ENCODE peak calls at places on chromosomes 4 and X, in eight cellular contexts. One of them, this sample, is unnamed.
A peak's percentile ranks its signal among the peaks of the same experiment; 100 is the strongest.

GRCh38 chrX:149871940-149872339 is 9.0 kb upstream of the MAGEA8 start:
- DNase-seq in A549: no peak
- DNase-seq in GM12878: peak; percentile 13
- DNase-seq in foreskin keratinocyte: peak; percentile 1
- DNase-seq in pancreas: no peak
- DNase-seq in nephron progenitor cell: peak; percentile 42
- DNase-seq in endothelial cell: peak; percentile 55
- DNase-seq in heart right ventricle: peak; percentile 3
- DNase-seq in this sample: peak; percentile 47

GRCh38 chr4:176995-177394 is 52.7 kb downstream of the ZNF718 start:
- DNase-seq in nephron progenitor cell: no peak
- DNase-seq in heart right ventricle: no peak
- DNase-seq in foreskin keratinocyte: no peak
- DNase-seq in pancreas: no peak
- DNase-seq in A549: no peak
- DNase-seq in GM12878: no peak
- DNase-seq in endothelial cell: no peak
- DNase-seq in this sample: no peak

GRCh38 chr4:10582059-10582686 is 102.4 kb downstream of the CLNK start:
- DNase-seq in pancreas: no peak
- DNase-seq in nephron progenitor cell: peak; percentile 43
- DNase-seq in heart right ventricle: peak; percentile 35
- DNase-seq in foreskin keratinocyte: peak; percentile 38
- DNase-seq in A549: peak; percentile 8
- DNase-seq in GM12878: no peak
- DNase-seq in endothelial cell: peak; percentile 51
- DNase-seq in this sample: peak; percentile 27

GRCh38 chr4:152325831-152326230 is 210.1 kb downstream of the FBXW7 start:
- DNase-seq in heart right ventricle: no peak
- DNase-seq in A549: no peak
- DNase-seq in pancreas: no peak
- DNase-seq in foreskin keratinocyte: peak; percentile 95
- DNase-seq in nephron progenitor cell: no peak
- DNase-seq in GM12878: no peak
- DNase-seq in endothelial cell: no peak
- DNase-seq in this sample: no peak

GRCh38 chr4:156999175-156999517 is 27.5 kb upstream of the PDGFC start:
- DNase-seq in heart right ventricle: peak; percentile 58
- DNase-seq in nephron progenitor cell: no peak
- DNase-seq in foreskin keratinocyte: peak; percentile 98
- DNase-seq in A549: peak; percentile 27
- DNase-seq in endothelial cell: no peak
- DNase-seq in pancreas: peak; percentile 73
- DNase-seq in GM12878: no peak
- DNase-seq in this sample: no peak

GRCh38 chr4:13919021-13919441 is 291.5 kb upstream of the BOD1L1 start:
- DNase-seq in heart right ventricle: no peak
- DNase-seq in nephron progenitor cell: no peak
- DNase-seq in A549: no peak
- DNase-seq in endothelial cell: no peak
- DNase-seq in pancreas: no peak
- DNase-seq in GM12878: no peak
- DNase-seq in foreskin keratinocyte: no peak
- DNase-seq in this sample: no peak

GRCh38 chr4:101356928-101357327 is 9.6 kb upstream of the PPP3CA start:
- DNase-seq in GM12878: no peak
- DNase-seq in foreskin keratinocyte: peak; percentile 100
- DNase-seq in pancreas: peak; percentile 74
- DNase-seq in nephron progenitor cell: no peak
- DNase-seq in A549: peak; percentile 28
- DNase-seq in heart right ventricle: no peak
- DNase-seq in endothelial cell: no peak
- DNase-seq in this sample: no peak

GRCh38 chrX:109632906-109633504 is 8.0 kb upstream of the KCNE5 start:
- DNase-seq in foreskin keratinocyte: peak; percentile 2
- DNase-seq in nephron progenitor cell: peak; percentile 40
- DNase-seq in GM12878: no peak
- DNase-seq in endothelial cell: peak; percentile 23
- DNase-seq in A549: peak; percentile 13
- DNase-seq in pancreas: no peak
- DNase-seq in heart right ventricle: no peak
- DNase-seq in this sample: no peak

GRCh38 chrX:15719324-15719968 is 18.6 kb upstream of the CA5B start:
- DNase-seq in GM12878: no peak
- DNase-seq in nephron progenitor cell: no peak
- DNase-seq in foreskin keratinocyte: no peak
- DNase-seq in heart right ventricle: no peak
- DNase-seq in endothelial cell: no peak
- DNase-seq in pancreas: no peak
- DNase-seq in A549: no peak
- DNase-seq in this sample: no peak

GRCh38 chr4:143083811-143084472 is 100.8 kb upstream of the USP38 start:
- DNase-seq in heart right ventricle: no peak
- DNase-seq in nephron progenitor cell: no peak
- DNase-seq in pancreas: no peak
- DNase-seq in GM12878: no peak
- DNase-seq in endothelial cell: no peak
- DNase-seq in foreskin keratinocyte: no peak
- DNase-seq in A549: no peak
- DNase-seq in this sample: no peak

GRCh38 chr4:143082698-143083097 is 102.0 kb upstream of the USP38 start:
- DNase-seq in GM12878: no peak
- DNase-seq in foreskin keratinocyte: no peak
- DNase-seq in pancreas: no peak
- DNase-seq in endothelial cell: no peak
- DNase-seq in A549: no peak
- DNase-seq in nephron progenitor cell: no peak
- DNase-seq in heart right ventricle: no peak
- DNase-seq in this sample: no peak

GRCh38 chr4:143084566-143084965 is 100.2 kb upstream of the USP38 start:
- DNase-seq in nephron progenitor cell: no peak
- DNase-seq in GM12878: no peak
- DNase-seq in heart right ventricle: no peak
- DNase-seq in foreskin keratinocyte: no peak
- DNase-seq in pancreas: no peak
- DNase-seq in A549: no peak
- DNase-seq in endothelial cell: no peak
- DNase-seq in this sample: no peak

GRCh38 chr4:143085644-143086043 is 99.1 kb upstream of the USP38 start:
- DNase-seq in heart right ventricle: no peak
- DNase-seq in A549: no peak
- DNase-seq in pancreas: no peak
- DNase-seq in GM12878: no peak
- DNase-seq in foreskin keratinocyte: no peak
- DNase-seq in nephron progenitor cell: no peak
- DNase-seq in endothelial cell: no peak
- DNase-seq in this sample: no peak

DNA sequence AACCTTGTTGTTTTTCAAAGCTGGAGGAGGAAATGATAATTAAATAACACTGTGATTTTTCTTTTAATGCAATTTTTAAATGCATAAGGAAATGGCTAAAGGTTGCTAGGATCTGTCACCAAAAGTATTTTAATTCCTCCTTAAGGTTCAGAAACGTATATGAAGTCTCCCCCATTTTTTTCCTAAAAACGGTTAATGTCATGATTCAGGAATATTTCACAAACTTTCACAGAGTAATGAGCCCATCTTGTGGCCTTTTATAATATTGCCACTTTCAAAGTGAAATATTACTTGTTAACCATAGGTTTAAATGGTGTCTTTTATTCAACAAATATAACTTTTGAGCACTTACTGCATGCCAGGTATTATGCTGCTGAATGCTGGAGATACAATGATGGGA is 99.5 kb upstream of the USP38 start:
- DNase-seq in endothelial cell: no peak
- DNase-seq in pancreas: no peak
- DNase-seq in nephron progenitor cell: no peak
- DNase-seq in heart right ventricle: no peak
- DNase-seq in GM12878: no peak
- DNase-seq in foreskin keratinocyte: no peak
- DNase-seq in A549: no peak
- DNase-seq in this sample: no peak
- TF ChIP-seq CTCF in endothelial cell: no peak
- TF ChIP-seq CTCF in pancreas: no peak
- TF ChIP-seq CTCF in nephron progenitor cell: no peak
- TF ChIP-seq CTCF in heart right ventricle: peak; percentile 16
- TF ChIP-seq CTCF in GM12878: no peak
- TF ChIP-seq CTCF in foreskin keratinocyte: peak; percentile 38
- TF ChIP-seq CTCF in A549: peak; percentile 50
- TF ChIP-seq CTCF in this sample: no peak

GRCh38 chr4:99586747-99587146 is 12.1 kb downstream of the MTTP start:
- DNase-seq in nephron progenitor cell: no peak
- DNase-seq in foreskin keratinocyte: no peak
- DNase-seq in endothelial cell: no peak
- DNase-seq in A549: no peak
- DNase-seq in heart right ventricle: no peak
- DNase-seq in GM12878: no peak
- DNase-seq in pancreas: no peak
- DNase-seq in this sample: no peak
- TF ChIP-seq CTCF in nephron progenitor cell: no peak
- TF ChIP-seq CTCF in foreskin keratinocyte: no peak
- TF ChIP-seq CTCF in endothelial cell: no peak
- TF ChIP-seq CTCF in A549: no peak
- TF ChIP-seq CTCF in heart right ventricle: no peak
- TF ChIP-seq CTCF in GM12878: no peak
- TF ChIP-seq CTCF in pancreas: no peak
- TF ChIP-seq CTCF in this sample: no peak

GRCh38 chrX:75623535-75623934 is 100.7 kb upstream of the ZDHHC15 start:
- DNase-seq in pancreas: no peak
- DNase-seq in nephron progenitor cell: no peak
- DNase-seq in endothelial cell: peak; percentile 9
- DNase-seq in foreskin keratinocyte: no peak
- DNase-seq in GM12878: no peak
- DNase-seq in A549: no peak
- DNase-seq in heart right ventricle: no peak
- DNase-seq in this sample: no peak
- TF ChIP-seq CTCF in pancreas: no peak
- TF ChIP-seq CTCF in nephron progenitor cell: peak; percentile 18
- TF ChIP-seq CTCF in endothelial cell: no peak
- TF ChIP-seq CTCF in foreskin keratinocyte: no peak
- TF ChIP-seq CTCF in GM12878: peak; percentile 0
- TF ChIP-seq CTCF in A549: no peak
- TF ChIP-seq CTCF in heart right ventricle: peak; percentile 12
- TF ChIP-seq CTCF in this sample: no peak

GRCh38 chr4:100054071-100054470 is 104.0 kb upstream of the H2AZ1 start:
- DNase-seq in pancreas: no peak
- DNase-seq in GM12878: no peak
- DNase-seq in endothelial cell: no peak
- DNase-seq in heart right ventricle: no peak
- DNase-seq in nephron progenitor cell: no peak
- DNase-seq in A549: no peak
- DNase-seq in foreskin keratinocyte: no peak
- DNase-seq in this sample: no peak
- TF ChIP-seq CTCF in pancreas: no peak
- TF ChIP-seq CTCF in GM12878: no peak
- TF ChIP-seq CTCF in endothelial cell: no peak
- TF ChIP-seq CTCF in heart right ventricle: no peak
- TF ChIP-seq CTCF in nephron progenitor cell: no peak
- TF ChIP-seq CTCF in A549: no peak
- TF ChIP-seq CTCF in foreskin keratinocyte: no peak
- TF ChIP-seq CTCF in this sample: no peak

GRCh38 chr4:103244251-103244650 is 46.1 kb upstream of the CENPE start:
- DNase-seq in A549: no peak
- DNase-seq in pancreas: no peak
- DNase-seq in foreskin keratinocyte: peak; percentile 33
- DNase-seq in endothelial cell: no peak
- DNase-seq in heart right ventricle: no peak
- DNase-seq in GM12878: no peak
- DNase-seq in nephron progenitor cell: no peak
- DNase-seq in this sample: no peak
- TF ChIP-seq CTCF in A549: no peak
- TF ChIP-seq CTCF in pancreas: no peak
- TF ChIP-seq CTCF in foreskin keratinocyte: no peak
- TF ChIP-seq CTCF in endothelial cell: no peak
- TF ChIP-seq CTCF in heart right ventricle: no peak
- TF ChIP-seq CTCF in GM12878: no peak
- TF ChIP-seq CTCF in nephron progenitor cell: no peak
- TF ChIP-seq CTCF in this sample: no peak

GRCh38 chrX:23079347-23079746 is 79.6 kb downstream of the DDX53 start:
- DNase-seq in GM12878: no peak
- DNase-seq in endothelial cell: no peak
- DNase-seq in heart right ventricle: no peak
- DNase-seq in nephron progenitor cell: no peak
- DNase-seq in foreskin keratinocyte: no peak
- DNase-seq in A549: no peak
- DNase-seq in pancreas: no peak
- DNase-seq in this sample: no peak
- TF ChIP-seq CTCF in GM12878: no peak
- TF ChIP-seq CTCF in endothelial cell: peak; percentile 38
- TF ChIP-seq CTCF in heart right ventricle: no peak
- TF ChIP-seq CTCF in nephron progenitor cell: no peak
- TF ChIP-seq CTCF in foreskin keratinocyte: no peak
- TF ChIP-seq CTCF in A549: no peak
- TF ChIP-seq CTCF in pancreas: no peak
- TF ChIP-seq CTCF in this sample: no peak

GRCh38 chr4:26127851-26128337 is 192.9 kb upstream of the RBPJ start:
- DNase-seq in pancreas: peak; percentile 74
- DNase-seq in GM12878: no peak
- DNase-seq in foreskin keratinocyte: peak; percentile 84
- DNase-seq in heart right ventricle: no peak
- DNase-seq in nephron progenitor cell: no peak
- DNase-seq in A549: no peak
- DNase-seq in endothelial cell: no peak
- DNase-seq in this sample: no peak

GRCh38 chr4:26126135-26126718 is 194.6 kb upstream of the RBPJ start:
- DNase-seq in A549: no peak
- DNase-seq in GM12878: peak; percentile 59
- DNase-seq in foreskin keratinocyte: no peak
- DNase-seq in nephron progenitor cell: no peak
- DNase-seq in heart right ventricle: no peak
- DNase-seq in pancreas: no peak
- DNase-seq in endothelial cell: no peak
- DNase-seq in this sample: no peak

GRCh38 chr4:26122690-26123089 is 198.1 kb upstream of the RBPJ start:
- DNase-seq in A549: no peak
- DNase-seq in endothelial cell: no peak
- DNase-seq in pancreas: no peak
- DNase-seq in foreskin keratinocyte: no peak
- DNase-seq in GM12878: no peak
- DNase-seq in nephron progenitor cell: no peak
- DNase-seq in heart right ventricle: no peak
- DNase-seq in this sample: no peak

GRCh38 chr4:26127001-26127400 is 193.8 kb upstream of the RBPJ start:
- DNase-seq in GM12878: no peak
- DNase-seq in pancreas: no peak
- DNase-seq in nephron progenitor cell: no peak
- DNase-seq in foreskin keratinocyte: no peak
- DNase-seq in heart right ventricle: no peak
- DNase-seq in A549: no peak
- DNase-seq in endothelial cell: no peak
- DNase-seq in this sample: no peak

GRCh38 chr4:26124753-26125236 is 196.0 kb upstream of the RBPJ start:
- DNase-seq in GM12878: no peak
- DNase-seq in pancreas: no peak
- DNase-seq in A549: no peak
- DNase-seq in heart right ventricle: no peak
- DNase-seq in foreskin keratinocyte: no peak
- DNase-seq in nephron progenitor cell: no peak
- DNase-seq in endothelial cell: no peak
- DNase-seq in this sample: no peak
- TF ChIP-seq CTCF in GM12878: no peak
- TF ChIP-seq CTCF in pancreas: no peak
- TF ChIP-seq CTCF in A549: no peak
- TF ChIP-seq CTCF in heart right ventricle: no peak
- TF ChIP-seq CTCF in foreskin keratinocyte: no peak
- TF ChIP-seq CTCF in nephron progenitor cell: no peak
- TF ChIP-seq CTCF in endothelial cell: no peak
- TF ChIP-seq CTCF in this sample: no peak